ENCODE peak calls at places on chromosomes 7 and 10, in ten cellular contexts. L is GM12891, C is H1, T is breast epithelium, N is vagina, W is spleen, V is HCT116, D is transverse colon, O is suprapubic skin, B is sigmoid colon. E is an unnamed sample.

GRCh38 chr7:29622335-29623265 is 59.0 kb downstream of the PRR15 start:
- DNase-seq in L (no peak), C (no peak), T (no peak), N (no peak), W (no peak), V (peak; percentile 83), D (no peak), O (no peak), B (no peak), E (no peak)

GRCh38 chr10:34075269-34075926 is 739.7 kb downstream of the PARD3 start:
- DNase-seq in L (no peak), C (no peak), T (peak; percentile 15), N (no peak), W (peak; percentile 18), V (no peak), D (no peak), O (no peak), B (peak; percentile 82), E (peak; percentile 49)

GRCh38 chr10:30784896-30785605 is 155.5 kb upstream of the LYZL2 start:
- DNase-seq in L (peak; percentile 49), C (peak; percentile 85), T (peak; percentile 44), N (no peak), W (peak; percentile 88), V (no peak), D (peak; percentile 68), O (peak; percentile 85), B (peak; percentile 94), E (peak; percentile 58)

GRCh38 chr7:26385240-26385639 is 93.6 kb downstream of the SNX10 start:
- DNase-seq in L (no peak), C (no peak), T (no peak), N (no peak), W (no peak), V (no peak), D (no peak), O (no peak), B (no peak), E (no peak)

GRCh38 chr10:92240289-92241157 is 50.4 kb downstream of the CPEB3 start:
- DNase-seq in L (no peak), C (no peak), T (peak; percentile 35), N (peak; percentile 86), W (peak; percentile 75), V (no peak), D (peak; percentile 78), O (peak; percentile 68), B (peak; percentile 81), E (peak; percentile 82)

GRCh38 chr7:114255404-114255841 is 159.2 kb upstream of the FOXP2 start:
- DNase-seq in L (no peak), C (no peak), T (no peak), N (no peak), W (no peak), V (no peak), D (peak; percentile 71), O (no peak), B (no peak), E (no peak)

GRCh38 chr10:23581906-23582305 is 143.0 kb downstream of the OTUD1 start:
- DNase-seq in L (no peak), C (no peak), T (no peak), N (no peak), W (no peak), V (no peak), D (no peak), O (no peak), B (no peak), E (no peak)

GRCh38 chr7:131302876-131303707 is 24.6 kb upstream of the MKLN1 start:
- DNase-seq in L (no peak), C (peak; percentile 29), T (peak; percentile 24), N (no peak), W (no peak), V (peak; percentile 39), D (peak; percentile 43), O (no peak), B (no peak), E (peak; percentile 57)

GRCh38 chr10:101031796-101032636 is 982 bp downstream of the SFXN3 start:
- DNase-seq in L (no peak), C (no peak), T (peak; percentile 68), N (no peak), W (peak; percentile 97), V (no peak), D (peak; percentile 86), O (peak; percentile 93), B (peak; percentile 90), E (peak; percentile 66)

DNA sequence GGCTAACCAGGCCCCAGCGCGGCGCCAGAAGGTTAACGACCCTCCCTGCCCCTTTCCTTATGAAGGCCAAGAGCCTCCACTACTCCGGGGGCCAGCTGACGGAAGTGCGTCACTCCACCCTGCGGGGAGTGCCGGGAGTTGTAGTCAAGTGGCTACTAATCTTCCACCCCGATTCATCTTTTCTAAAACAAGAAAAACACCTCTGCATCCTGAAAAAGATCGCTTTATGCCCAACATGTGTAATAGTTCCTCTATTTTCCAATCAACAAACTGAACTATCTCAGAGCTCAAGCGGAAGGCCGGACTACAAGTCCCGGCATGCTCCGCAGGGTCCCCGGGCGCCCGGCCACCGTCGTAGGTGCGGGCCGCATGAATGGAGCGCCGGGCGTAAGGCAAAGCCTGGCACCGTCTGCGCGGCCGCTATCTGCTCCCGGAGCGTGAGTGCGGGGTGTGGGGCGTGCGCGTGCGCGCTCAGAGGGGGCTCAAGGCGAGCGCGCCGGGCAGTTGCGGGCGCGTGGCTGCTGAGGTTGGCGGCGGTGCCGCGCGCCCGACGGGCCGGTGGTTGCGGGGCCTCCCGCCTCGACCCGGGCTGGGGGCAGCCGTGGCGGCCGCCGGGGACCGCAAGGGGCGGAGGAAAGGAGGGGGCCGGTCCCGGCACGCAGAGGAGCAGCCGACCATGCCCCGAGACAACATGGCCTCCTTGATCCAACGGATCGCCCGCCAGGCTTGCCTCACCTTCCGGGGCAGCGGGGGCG is at the start of gene ADO:
- DNase-seq in L (peak; percentile 76), C (peak; percentile 67), T (peak; percentile 69), N (no peak), W (peak; percentile 96), V (peak; percentile 70), D (peak; percentile 85), O (peak; percentile 88), B (peak; percentile 93), E (peak; percentile 70)
- TF ChIP-seq POLR2A in L (no peak), C (peak; percentile 93), T (no peak), N (no peak), W (peak; percentile 65), V (peak; percentile 25), D (peak; percentile 48), O (no peak), B (peak; percentile 6), E (no peak)

DNA sequence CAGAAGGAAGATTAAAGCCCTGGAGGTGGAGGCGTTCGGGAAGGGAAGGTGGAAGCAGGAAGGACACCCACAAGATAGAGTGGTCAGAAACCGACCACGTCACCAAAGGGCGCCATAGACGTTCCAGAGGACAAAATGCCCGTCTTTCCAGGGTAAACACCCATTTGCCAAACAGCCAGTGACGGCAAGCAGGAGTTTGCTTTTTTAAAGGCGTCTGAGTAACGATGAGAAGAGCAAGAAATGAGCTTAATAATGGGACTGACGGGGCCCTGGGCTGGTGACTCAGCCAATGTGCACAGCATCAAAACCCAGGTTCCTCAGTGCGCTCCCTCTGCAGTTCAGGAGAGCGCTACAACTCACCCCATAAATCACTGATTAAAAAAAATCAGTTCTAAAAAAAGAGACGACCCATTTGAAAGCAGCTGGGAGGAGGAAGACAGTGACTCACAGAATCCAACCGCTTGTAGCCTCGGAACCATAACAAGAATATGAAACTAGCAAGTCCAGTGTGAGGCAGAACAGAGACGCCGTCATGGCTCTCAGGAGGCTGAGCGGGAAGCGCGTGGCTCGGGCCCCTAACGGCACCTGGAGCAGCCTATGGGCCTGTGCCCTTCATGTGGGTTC is 5.9 kb downstream of the DIP2C start:
- DNase-seq in L (no peak), C (no peak), T (no peak), N (no peak), W (no peak), V (peak; percentile 50), D (no peak), O (no peak), B (peak; percentile 91), E (no peak)
- TF ChIP-seq POLR2AphosphoS5 in L (no peak), C (no peak), T (no peak), N (peak; percentile 74), W (no peak), V (peak; percentile 31), D (peak; percentile 48), O (no peak), B (peak; percentile 89), E (peak; percentile 47)

GRCh38 chr10:123136806-123137642 is 1.3 kb downstream of the HMX3 start:
- DNase-seq in L (no peak), C (no peak), T (no peak), N (no peak), W (no peak), V (no peak), D (no peak), O (no peak), B (no peak), E (no peak)

GRCh38 chr10:123134915-123135414 is 805 bp upstream of the HMX3 start:
- DNase-seq in L (peak; percentile 61), C (no peak), T (no peak), N (no peak), W (no peak), V (no peak), D (no peak), O (no peak), B (no peak), E (no peak)

GRCh38 chr10:123136221-123136805 is 543 bp downstream of the HMX3 start:
- DNase-seq in L (no peak), C (no peak), T (no peak), N (no peak), W (no peak), V (no peak), D (no peak), O (no peak), B (no peak), E (no peak)

GRCh38 chr10:123134058-123134914 is 1.5 kb upstream of the HMX3 start:
- DNase-seq in L (no peak), C (no peak), T (no peak), N (no peak), W (no peak), V (no peak), D (no peak), O (no peak), B (no peak), E (no peak)

DNA sequence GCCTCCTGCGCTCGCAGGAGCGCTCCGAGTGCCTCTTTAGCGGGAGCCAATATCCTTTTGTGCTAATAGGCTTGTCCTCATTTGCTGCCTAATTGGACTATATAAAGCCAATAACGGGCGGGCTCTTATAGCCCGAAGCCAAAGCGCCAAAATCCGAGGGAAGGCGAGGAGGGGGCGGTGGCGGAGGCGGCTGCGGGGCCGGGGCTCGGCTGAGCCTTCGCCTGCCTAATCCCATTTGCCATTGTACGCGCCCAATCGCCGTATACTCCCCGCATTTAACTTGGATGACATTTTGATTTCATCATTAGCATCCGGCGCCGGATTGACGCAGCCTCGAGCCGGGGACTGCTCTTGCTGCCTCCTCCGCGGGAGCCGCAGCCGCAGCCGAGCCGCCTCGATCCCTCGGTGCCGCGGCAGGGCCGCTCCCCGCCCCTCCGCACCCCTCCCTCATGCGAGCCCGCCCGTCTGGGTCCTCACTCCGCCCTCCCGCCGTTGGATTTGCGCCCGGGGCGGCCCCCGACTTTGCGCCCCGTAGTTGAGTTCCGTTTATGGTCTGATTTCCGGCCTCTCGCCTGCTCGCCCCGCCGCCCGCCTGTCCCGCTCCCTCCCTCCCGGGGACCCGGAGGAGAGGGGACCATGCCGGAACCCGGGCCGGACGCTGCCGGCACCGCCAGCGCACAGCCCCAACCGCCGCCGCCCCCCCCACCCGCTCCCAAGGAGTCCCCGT is at the start of gene HMX3:
- DNase-seq in L (peak; percentile 63), C (no peak), T (no peak), N (no peak), W (no peak), V (no peak), D (no peak), O (no peak), B (no peak), E (no peak)
- TF ChIP-seq POLR2A in L (no peak), C (no peak), T (no peak), N (no peak), W (no peak), V (no peak), D (no peak), O (no peak), B (no peak), E (no peak)

GRCh38 chr10:64118736-64119135 is 597.5 kb downstream of the REEP3 start:
- DNase-seq in L (no peak), C (no peak), T (no peak), N (no peak), W (no peak), V (no peak), D (no peak), O (no peak), B (no peak), E (no peak)
- TF ChIP-seq POLR2AphosphoS5 in L (no peak), C (no peak), T (no peak), N (no peak), W (no peak), V (no peak), D (no peak), O (no peak), B (no peak), E (no peak)

E was measured in prostate gland.